ENCODE peak calls at places on chromosome 11, in five cellular contexts. B is endothelial cell of umbilical vein, S is upper lobe of left lung, P is transverse colon, O is stomach. Z is an unnamed sample.

GRCh38 chr11:92136792-92137191 is 87.8 kb upstream of the FAT3 start:
- DNase-seq in B (no peak), S (no peak), P (no peak), O (no peak), Z (no peak)

GRCh38 chr11:122202951-122203456 is 87.0 kb upstream of the BLID start:
- DNase-seq in B (no peak), S (peak), P (peak), O (peak), Z (peak)

GRCh38 chr11:69108559-69108958 is 47.2 kb upstream of the SMIM38 start:
- DNase-seq in B (no peak), S (no peak), P (no peak), O (no peak), Z (no peak)

GRCh38 chr11:22558638-22559037 is 67.0 kb downstream of the FANCF start:
- DNase-seq in B (no peak), S (no peak), P (no peak), O (no peak), Z (no peak)

GRCh38 chr11:73396251-73396930 is 20.2 kb downstream of the RELT start:
- DNase-seq in B (no peak), S (no peak), P (no peak), O (no peak), Z (no peak)

GRCh38 chr11:111298466-111299110 is at the start of gene POU2AF3:
- DNase-seq in B (no peak), S (no peak), P (no peak), O (no peak), Z (peak)

GRCh38 chr11:38718049-38718448 is 2120.0 kb upstream of the RAG2 start:
- DNase-seq in B (no peak), S (no peak), P (no peak), O (no peak), Z (no peak)

GRCh38 chr11:68956547-68957254 is 24.1 kb downstream of the MRGPRD start:
- DNase-seq in B (no peak), S (no peak), P (no peak), O (no peak), Z (no peak)

GRCh38 chr11:133619973-133620372 is 87.7 kb upstream of the OPCML start:
- DNase-seq in B (no peak), S (no peak), P (no peak), O (no peak), Z (no peak)

GRCh38 chr11:57638005-57638760 is 11.5 kb downstream of the YPEL4 start:
- DNase-seq in B (peak), S (peak), P (peak), O (peak), Z (no peak)

DNA sequence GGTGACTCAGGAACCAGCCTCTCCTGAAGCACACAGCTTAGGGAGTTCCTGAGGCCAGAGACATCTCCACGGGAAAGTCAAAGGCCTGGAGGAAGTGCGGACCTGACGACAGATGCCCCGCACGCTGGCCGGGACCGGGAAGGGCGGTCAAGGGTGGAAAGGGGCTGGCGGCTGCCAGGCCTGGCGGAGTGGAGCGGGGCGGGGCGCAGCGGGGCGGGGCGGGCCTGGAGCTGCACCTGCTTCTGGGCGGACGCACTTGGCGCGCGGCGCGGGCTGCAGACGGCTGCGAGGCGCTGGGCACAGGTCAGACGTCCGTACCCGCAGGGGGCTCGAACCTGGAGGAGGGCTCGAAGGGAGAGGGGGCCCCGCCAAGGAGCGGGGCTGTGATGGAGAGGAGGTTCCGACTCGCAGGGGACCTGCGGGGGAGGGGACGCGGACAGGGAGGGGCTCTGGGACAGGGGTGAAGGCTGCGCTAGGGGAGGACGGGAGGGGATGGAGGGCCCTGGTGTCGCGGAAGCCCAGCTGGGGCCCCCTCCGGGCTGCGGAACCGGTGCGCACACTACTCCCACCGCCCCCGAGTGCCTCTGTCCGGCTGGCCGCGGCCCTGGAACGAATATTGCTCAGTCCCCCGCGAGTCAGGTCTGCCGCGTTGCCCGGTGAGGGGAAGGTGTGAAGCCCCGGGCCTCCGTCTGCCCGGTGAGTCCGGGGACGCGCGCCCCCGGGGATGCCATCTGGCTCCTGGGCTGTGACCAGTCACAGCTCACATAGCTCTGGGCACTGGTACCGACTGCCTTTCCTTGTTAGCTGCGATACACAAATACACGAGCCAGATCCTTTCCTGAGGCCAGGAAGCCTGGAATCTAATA is at the start of gene TMEM45B:
- DNase-seq in B (no peak), S (peak), P (peak), O (peak), Z (peak)
- TF ChIP-seq POLR2AphosphoS5 in B (no peak), S (no peak), P (peak), O (no peak), Z (peak)

GRCh38 chr11:33844236-33844635 is 47.6 kb downstream of the LMO2 start:
- DNase-seq in B (no peak), S (no peak), P (no peak), O (no peak), Z (no peak)
- H3K27ac ChIP-seq in B (no peak), S (no peak), P (no peak), O (no peak), Z (no peak)

GRCh38 chr11:118907051-118907748 is 18.5 kb downstream of the BCL9L start:
- DNase-seq in B (peak), S (peak), P (peak), O (peak), Z (peak)

GRCh38 chr11:118908931-118909618 is 16.7 kb downstream of the BCL9L start:
- DNase-seq in B (peak), S (peak), P (peak), O (peak), Z (peak)

GRCh38 chr11:118907749-118908106 is 18.0 kb downstream of the BCL9L start:
- DNase-seq in B (no peak), S (no peak), P (no peak), O (no peak), Z (no peak)

GRCh38 chr11:118909619-118910308 is 16.0 kb downstream of the BCL9L start:
- DNase-seq in B (no peak), S (peak), P (no peak), O (no peak), Z (peak)

GRCh38 chr11:118908264-118908663 is 17.5 kb downstream of the BCL9L start:
- DNase-seq in B (no peak), S (peak), P (no peak), O (no peak), Z (peak)
- TF ChIP-seq POLR2A in B (no peak), S (no peak), P (no peak), O (no peak), Z (no peak)

GRCh38 chr11:106021181-106021966 is 666 bp downstream of the MSANTD4 start:
- DNase-seq in B (no peak), S (no peak), P (no peak), O (no peak), Z (no peak)
- TF ChIP-seq POLR2AphosphoS5 in B (no peak), S (no peak), P (peak), O (peak), Z (no peak)

DNA sequence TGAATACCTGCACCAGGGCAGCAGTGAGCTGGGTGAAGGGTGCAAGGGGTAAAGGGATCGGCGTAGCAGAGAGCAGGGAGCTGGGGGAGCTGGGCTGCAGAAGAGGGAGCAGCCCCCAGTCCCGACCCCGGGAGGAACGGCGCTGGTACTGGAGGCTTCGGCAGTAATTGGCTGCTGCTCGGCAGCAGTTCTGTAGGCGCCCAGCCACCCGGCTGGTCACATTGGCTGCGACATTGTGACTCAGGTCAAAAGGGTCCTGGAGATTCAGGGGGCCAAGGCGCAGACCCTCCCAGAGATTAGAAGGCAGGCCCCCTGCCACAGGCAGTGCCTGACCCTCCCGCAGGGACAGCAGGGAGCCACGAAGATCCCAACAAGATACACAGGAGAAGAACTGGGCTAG is 2.1 kb upstream of the EEF1G start:
- DNase-seq in B (no peak), S (no peak), P (no peak), O (no peak), Z (peak)
- H3K27ac ChIP-seq in B (peak), S (peak), P (peak), O (peak), Z (peak)

DNA sequence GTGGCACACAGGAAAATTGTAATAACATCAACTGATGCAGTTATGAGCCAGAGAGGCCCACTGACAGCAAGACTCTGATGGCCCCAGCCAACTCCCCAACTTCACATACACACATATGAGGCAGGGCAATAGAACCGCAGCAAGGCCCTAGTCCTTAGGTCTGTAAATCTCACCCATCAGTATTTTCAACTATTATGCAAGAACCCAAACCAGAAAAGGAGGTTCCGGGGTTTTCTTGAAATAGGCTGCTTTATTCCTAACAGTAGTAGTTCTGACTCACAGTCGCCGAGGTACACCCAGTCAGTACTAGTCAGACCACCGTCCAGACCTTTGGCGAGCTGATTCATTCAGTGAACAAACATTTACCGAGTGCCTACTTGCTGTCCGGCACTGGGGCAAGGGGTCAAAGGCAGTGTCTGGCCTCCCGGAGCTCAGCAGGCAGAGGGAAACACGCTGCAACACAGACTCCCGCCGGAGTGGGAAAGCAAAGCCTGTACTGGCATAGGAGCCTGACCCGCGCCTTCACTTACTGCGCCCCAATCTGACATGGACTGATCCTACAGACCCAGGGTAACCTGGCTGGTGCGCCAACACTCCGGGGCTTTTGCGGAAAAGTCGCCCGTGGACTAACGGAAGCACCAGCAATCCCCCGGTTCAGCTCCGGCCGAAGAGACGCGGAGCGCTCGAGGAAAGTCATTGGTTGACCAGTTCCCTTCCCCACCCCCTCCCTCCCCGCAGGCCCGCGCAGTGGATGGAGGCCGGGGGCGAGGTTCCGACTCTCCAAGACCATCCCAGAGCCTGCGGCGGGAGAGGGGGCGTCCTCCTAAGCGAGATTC is 1.3 kb downstream of the PLEKHA7 start:
- DNase-seq in B (peak), S (peak), P (peak), O (peak), Z (peak)
- TF ChIP-seq POLR2A in B (no peak), S (no peak), P (peak), O (no peak), Z (no peak)